ENCODE peak calls at places on chromosomes 12 and 14, in five cellular contexts. X is A549, R is HepG2, C is GM12878, H is K562. Z is an unnamed sample.

GRCh38 chr12:121005346-121005815 is 10.9 kb downstream of the C12orf43 start:
- DNase-seq in C (no peak), X (no peak), H (peak; percentile 52), R (peak; percentile 59), Z (peak; percentile 87)

GRCh38 chr12:103647267-103647666 is 60.2 kb downstream of the STAB2 start:
- DNase-seq in H (no peak), X (no peak), R (no peak), C (no peak), Z (no peak)

GRCh38 chr12:3313655-3314305 is 177.2 kb upstream of the PRMT8 start:
- DNase-seq in X (peak; percentile 52), C (no peak), R (peak; percentile 40), H (peak; percentile 15), Z (peak; percentile 63)

GRCh38 chr12:76762556-76762955 is 1.4 kb upstream of the ZDHHC17 start:
- DNase-seq in H (no peak), R (no peak), X (no peak), C (no peak), Z (peak; percentile 91)

GRCh38 chr14:21097616-21098133 is 780 bp downstream of the ZNF219 start:
- DNase-seq in C (no peak), X (no peak), H (no peak), R (no peak), Z (peak; percentile 84)

GRCh38 chr12:29707846-29708245 is 75.9 kb downstream of the TMTC1 start:
- DNase-seq in C (no peak), H (no peak), R (no peak), X (no peak), Z (no peak)

GRCh38 chr14:65269732-65270131 is 142.8 kb upstream of the FUT8 start:
- DNase-seq in C (no peak), H (no peak), X (no peak), R (no peak), Z (no peak)

GRCh38 chr12:122669397-122670070 is 33.6 kb downstream of the HCAR2 start:
- DNase-seq in H (no peak), C (no peak), R (no peak), X (no peak), Z (no peak)

GRCh38 chr14:49306152-49306751 is 279.9 kb downstream of the RPS29 start:
- DNase-seq in R (peak; percentile 3), H (peak; percentile 10), C (no peak), X (peak; percentile 5), Z (peak; percentile 77)

GRCh38 chr14:78202178-78202577 is 32.0 kb downstream of the NRXN3 start:
- DNase-seq in C (no peak), R (no peak), X (no peak), H (no peak), Z (no peak)

GRCh38 chr12:91926810-91927209 is 218.8 kb downstream of the BTG1 start:
- DNase-seq in R (peak; percentile 23), X (peak; percentile 40), C (no peak), H (no peak), Z (no peak)

GRCh38 chr14:21105095-21105494 is 4.2 kb downstream of the TMEM253 start:
- DNase-seq in X (no peak), H (no peak), C (no peak), R (no peak), Z (no peak)

GRCh38 chr12:91523831-91524230 is 341.2 kb upstream of the DCN start:
- DNase-seq in R (no peak), C (no peak), H (no peak), X (no peak), Z (peak; percentile 56)

GRCh38 chr14:77084991-77085390 is 13.1 kb upstream of the CIPC start:
- DNase-seq in R (no peak), H (no peak), X (no peak), C (no peak), Z (no peak)

GRCh38 chr12:16112626-16113560 is 164.6 kb downstream of the SLC15A5 start:
- DNase-seq in X (no peak), C (no peak), H (no peak), R (no peak), Z (peak; percentile 74)

GRCh38 chr12:6372403-6373003 is 2.9 kb downstream of the SCNN1A start:
- DNase-seq in H (no peak), X (peak; percentile 81), R (peak; percentile 91), C (no peak), Z (peak; percentile 29)

GRCh38 chr12:69949324-69949723 is 124.3 kb downstream of the MYRFL start:
- DNase-seq in X (no peak), R (no peak), H (no peak), C (no peak), Z (peak; percentile 9)

GRCh38 chr12:43370299-43370698 is 181.7 kb downstream of the ADAMTS20 start:
- DNase-seq in H (no peak), R (peak; percentile 13), X (no peak), C (no peak), Z (no peak)

GRCh38 chr12:47302111-47302597 is 222.4 kb upstream of the AMIGO2 start:
- DNase-seq in C (no peak), R (no peak), X (peak; percentile 55), H (no peak), Z (no peak)

GRCh38 chr12:13126494-13126893 is 23.0 kb upstream of the GSG1 start:
- DNase-seq in X (no peak), C (no peak), H (no peak), R (no peak), Z (no peak)

GRCh38 chr14:68809524-68809923 is 16.7 kb upstream of the ZFP36L1 start:
- DNase-seq in H (no peak), X (no peak), R (no peak), C (no peak), Z (no peak)

GRCh38 chr12:125188912-125189881 is 124.0 kb downstream of the AACS start:
- DNase-seq in H (no peak), R (no peak), X (no peak), C (no peak), Z (no peak)
- TF ChIP-seq REST in H (no peak), R (no peak), X (no peak), C (no peak), Z (no peak)

DNA sequence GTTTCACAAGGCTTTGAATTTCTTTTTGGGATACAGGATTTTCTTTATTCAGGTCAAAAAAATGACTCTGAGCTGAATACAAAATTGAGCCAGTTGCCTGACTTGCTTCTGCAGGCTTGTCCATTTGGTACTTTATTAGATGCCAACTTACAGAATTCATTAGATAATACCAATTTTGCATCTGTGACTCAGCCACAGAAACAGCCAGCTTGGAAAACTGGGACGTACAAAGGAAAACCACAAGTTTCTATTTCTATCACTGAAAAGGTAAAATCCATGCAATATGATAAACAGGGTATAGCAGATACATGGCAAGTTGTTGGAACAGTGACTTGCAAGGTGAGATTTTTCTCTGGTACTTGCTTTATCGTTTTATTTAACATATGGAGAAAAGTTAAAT is 5.8 kb downstream of the AP5M1 start:
- DNase-seq in C (no peak), X (no peak), R (no peak), H (no peak), Z (no peak)
- H3K4me2 ChIP-seq in C (no peak overlapping the region), X (no peak overlapping the region), R (no peak overlapping the region), H (no peak overlapping the region), Z (no peak overlapping the region)

GRCh38 chr12:54421175-54421872 is 2.3 kb upstream of the ITGA5 start:
- DNase-seq in C (no peak), H (no peak), X (no peak), R (no peak), Z (no peak)
- TF ChIP-seq JUNB in C (no peak), H (no peak), X (no peak), R (no peak), Z (no peak)

DNA sequence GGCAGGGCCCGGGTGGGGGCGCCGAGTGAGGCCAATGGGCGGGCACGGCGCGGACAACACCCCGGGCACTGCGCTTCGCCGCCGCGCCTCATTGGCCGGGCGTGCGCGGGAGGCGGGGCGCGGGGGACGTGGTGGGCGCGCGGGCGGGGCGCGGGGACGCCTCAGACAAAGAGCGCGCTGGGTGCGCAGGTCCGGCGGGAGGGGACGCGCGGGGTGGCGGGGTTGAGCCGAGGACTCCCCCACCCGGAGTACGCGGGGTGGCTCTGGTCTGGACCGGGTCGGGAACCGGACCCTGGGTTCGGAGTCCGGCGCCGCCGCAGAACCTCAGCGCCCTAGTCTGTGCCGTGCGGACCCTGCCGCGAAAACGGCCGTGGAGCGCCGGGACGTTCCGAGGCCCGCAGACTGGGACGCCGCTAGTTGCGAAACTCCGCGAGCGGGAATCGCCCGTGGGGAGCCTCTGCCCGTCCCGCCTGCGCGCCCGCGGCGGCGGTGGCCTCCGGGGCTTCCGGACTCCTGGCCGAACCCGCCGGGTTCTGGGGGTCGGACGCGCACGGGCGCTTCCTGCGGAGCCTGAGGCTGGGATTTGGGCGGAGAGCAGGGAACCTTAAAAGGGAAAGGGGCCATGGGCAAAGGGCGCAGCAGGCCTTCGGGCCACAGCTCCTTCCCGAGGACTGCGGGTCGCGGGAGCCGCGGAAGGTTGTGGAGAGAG is 416 bp upstream of the SLC25A29 start:
- DNase-seq in H (peak; percentile 94), X (peak; percentile 87), C (no peak), R (peak; percentile 70), Z (peak; percentile 97)
- TF ChIP-seq REST in H (no peak), X (no peak), C (no peak), R (no peak), Z (no peak)

GRCh38 chr14:91354979-91355685 is 62.5 kb downstream of the CCDC88C start:
- DNase-seq in X (peak; percentile 25), C (no peak), H (peak; percentile 49), R (no peak), Z (peak; percentile 82)

GRCh38 chr14:91352696-91353692 is 64.6 kb downstream of the CCDC88C start:
- DNase-seq in H (no peak), X (no peak), R (no peak), C (no peak), Z (no peak)

GRCh38 chr14:91356218-91356763 is 61.3 kb downstream of the CCDC88C start:
- DNase-seq in H (no peak), R (no peak), C (no peak), X (no peak), Z (no peak)

GRCh38 chr14:91352101-91352500 is 65.5 kb downstream of the CCDC88C start:
- DNase-seq in X (no peak), H (no peak), C (no peak), R (no peak), Z (peak; percentile 58)

DNA sequence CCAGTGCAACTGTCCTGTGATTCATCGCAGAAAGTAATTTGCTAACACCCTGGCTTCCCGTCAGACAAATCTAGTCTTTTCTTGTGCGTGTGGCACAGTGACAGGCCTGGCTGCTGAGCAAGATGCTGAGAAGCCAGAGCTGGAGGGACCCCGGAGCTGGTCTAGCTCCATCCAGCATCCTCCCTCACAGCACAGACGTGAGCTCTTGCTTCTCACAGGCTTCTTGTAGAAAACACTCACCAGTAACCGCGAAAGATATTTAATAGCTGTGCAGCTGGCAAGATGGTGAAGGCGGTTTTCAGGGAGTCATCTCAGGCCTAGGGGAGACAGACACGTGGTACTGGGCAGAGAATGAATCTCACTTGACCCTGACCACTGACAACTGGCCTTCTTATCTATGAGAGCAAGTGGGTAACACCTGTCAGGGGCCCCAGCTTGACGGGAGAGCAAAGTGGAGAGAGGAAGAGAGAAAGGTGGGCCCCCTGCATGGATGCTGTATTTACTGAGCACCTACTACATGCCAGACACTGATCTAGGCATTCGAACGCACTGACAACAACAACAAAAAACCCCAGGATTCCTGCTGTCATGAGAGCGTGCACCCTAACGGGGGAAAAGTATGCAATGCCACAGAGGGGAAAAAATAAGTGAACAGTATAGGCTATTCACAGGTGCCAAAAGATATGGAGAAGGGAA is 63.3 kb downstream of the CCDC88C start:
- DNase-seq in X (no peak), C (no peak), H (no peak), R (no peak), Z (no peak)
- H3K4me2 ChIP-seq in X (no peak overlapping the region), C (peak overlapping the region; percentile 99), H (no peak overlapping the region), R (no peak overlapping the region), Z (no peak overlapping the region)

GRCh38 chr12:4809013-4809448 is 88.8 kb downstream of the GALNT8 start:
- DNase-seq in X (no peak), H (no peak), R (no peak), C (no peak), Z (peak; percentile 78)
- TF ChIP-seq JUNB in X (no peak), H (no peak), R (no peak), C (no peak), Z (no peak)

Z was measured in GM23338.